ENCODE peak calls at places on chromosomes 3 and 15, in four cellular contexts. One of them, this sample, is unnamed.
A peak's percentile ranks its signal among the peaks of the same experiment; 100 is the strongest.

GRCh38 chr3:112083239-112083638 is 3.0 kb upstream of the C3orf52 start:
- DNase-seq in cardiac fibroblast: no peak
- DNase-seq in psoas muscle: no peak
- DNase-seq in mesendoderm: no peak
- DNase-seq in this sample: no peak

GRCh38 chr3:12180218-12180617 is 21.5 kb upstream of the TIMP4 start:
- DNase-seq in mesendoderm: peak; percentile 56
- DNase-seq in psoas muscle: peak; percentile 35
- DNase-seq in cardiac fibroblast: peak; percentile 87
- DNase-seq in this sample: no peak

GRCh38 chr3:51605938-51606337 is 65.1 kb upstream of the TEX264 start:
- DNase-seq in mesendoderm: no peak
- DNase-seq in cardiac fibroblast: no peak
- DNase-seq in psoas muscle: no peak
- DNase-seq in this sample: no peak

GRCh38 chr3:135564696-135565095 is 400.8 kb upstream of the PPP2R3A start:
- DNase-seq in mesendoderm: no peak
- DNase-seq in psoas muscle: no peak
- DNase-seq in cardiac fibroblast: no peak
- DNase-seq in this sample: no peak

GRCh38 chr3:136296960-136297359 is 46.8 kb downstream of the PCCB start:
- DNase-seq in mesendoderm: no peak
- DNase-seq in psoas muscle: no peak
- DNase-seq in cardiac fibroblast: no peak
- DNase-seq in this sample: peak; percentile 43

GRCh38 chr3:196968233-196969000 is at the start of gene PIGZ:
- DNase-seq in psoas muscle: peak; percentile 44
- DNase-seq in cardiac fibroblast: peak; percentile 27
- DNase-seq in mesendoderm: no peak
- DNase-seq in this sample: peak; percentile 87

GRCh38 chr3:171058873-171059603 is 32.5 kb upstream of the SLC2A2 start:
- DNase-seq in psoas muscle: no peak
- DNase-seq in mesendoderm: no peak
- DNase-seq in cardiac fibroblast: no peak
- DNase-seq in this sample: no peak

GRCh38 chr3:129593595-129594339 is 12.7 kb downstream of the PLXND1 start:
- DNase-seq in cardiac fibroblast: peak; percentile 29
- DNase-seq in psoas muscle: peak; percentile 25
- DNase-seq in mesendoderm: peak; percentile 55
- DNase-seq in this sample: peak; percentile 80

GRCh38 chr15:45386420-45386819 is 8.1 kb upstream of the GATM start:
- DNase-seq in mesendoderm: no peak
- DNase-seq in cardiac fibroblast: no peak
- DNase-seq in psoas muscle: no peak
- DNase-seq in this sample: no peak

GRCh38 chr3:173552526-173552925 is 155.0 kb downstream of the NLGN1 start:
- DNase-seq in mesendoderm: peak; percentile 51
- DNase-seq in cardiac fibroblast: no peak
- DNase-seq in psoas muscle: no peak
- DNase-seq in this sample: no peak

GRCh38 chr15:26974120-26974780 is 3.3 kb downstream of the GABRG3 start:
- DNase-seq in cardiac fibroblast: peak; percentile 15
- DNase-seq in mesendoderm: peak; percentile 69
- DNase-seq in psoas muscle: no peak
- DNase-seq in this sample: peak; percentile 60

GRCh38 chr3:16392733-16393132 is 120.8 kb downstream of the RFTN1 start:
- DNase-seq in cardiac fibroblast: peak; percentile 22
- DNase-seq in psoas muscle: no peak
- DNase-seq in mesendoderm: no peak
- DNase-seq in this sample: no peak

GRCh38 chr3:105067361-105067760 is 299.3 kb upstream of the ALCAM start:
- DNase-seq in psoas muscle: no peak
- DNase-seq in mesendoderm: no peak
- DNase-seq in cardiac fibroblast: no peak
- DNase-seq in this sample: no peak

GRCh38 chr3:150230037-150230436 is 178.1 kb upstream of the TSC22D2 start:
- DNase-seq in psoas muscle: no peak
- DNase-seq in cardiac fibroblast: no peak
- DNase-seq in mesendoderm: no peak
- DNase-seq in this sample: no peak

GRCh38 chr15:70259640-70260066 is 161.9 kb upstream of the TLE3 start:
- DNase-seq in cardiac fibroblast: no peak
- DNase-seq in psoas muscle: no peak
- DNase-seq in mesendoderm: peak; percentile 74
- DNase-seq in this sample: peak; percentile 91

GRCh38 chr3:94772402-94772801 is 709.5 kb downstream of the NSUN3 start:
- DNase-seq in mesendoderm: no peak
- DNase-seq in psoas muscle: no peak
- DNase-seq in cardiac fibroblast: no peak
- DNase-seq in this sample: no peak

GRCh38 chr3:62939707-62940106 is 64.5 kb upstream of the CADPS start:
- DNase-seq in mesendoderm: no peak
- DNase-seq in cardiac fibroblast: no peak
- DNase-seq in psoas muscle: no peak
- DNase-seq in this sample: no peak

GRCh38 chr3:122415762-122416654 is at the start of gene WDR5B:
- DNase-seq in cardiac fibroblast: peak; percentile 99
- DNase-seq in mesendoderm: peak; percentile 99
- DNase-seq in psoas muscle: peak; percentile 97
- DNase-seq in this sample: peak; percentile 93

GRCh38 chr15:101803676-101804075 is 367 bp downstream of the OR4F6 start:
- DNase-seq in cardiac fibroblast: no peak
- DNase-seq in psoas muscle: no peak
- DNase-seq in mesendoderm: no peak
- DNase-seq in this sample: no peak

GRCh38 chr3:150349314-150350097 is 58.6 kb upstream of the TSC22D2 start:
- DNase-seq in cardiac fibroblast: no peak
- DNase-seq in mesendoderm: peak; percentile 31
- DNase-seq in psoas muscle: peak; percentile 21
- DNase-seq in this sample: no peak

GRCh38 chr3:23763040-23763477 is 42.7 kb upstream of the UBE2E1 start:
- DNase-seq in mesendoderm: no peak
- DNase-seq in cardiac fibroblast: peak; percentile 25
- DNase-seq in psoas muscle: no peak
- DNase-seq in this sample: peak; percentile 36
- H3K4me3 ChIP-seq in mesendoderm: no peak overlapping the region
- H3K4me3 ChIP-seq in cardiac fibroblast: peak overlapping the region; percentile 37
- H3K4me3 ChIP-seq in psoas muscle: peak overlapping the region; percentile 48
- H3K4me3 ChIP-seq in this sample: no peak overlapping the region

GRCh38 chr3:10992946-10993728 is 589 bp downstream of the SLC6A1 start:
- DNase-seq in psoas muscle: no peak
- DNase-seq in mesendoderm: no peak
- DNase-seq in cardiac fibroblast: no peak
- DNase-seq in this sample: peak; percentile 65
- H3K4me3 ChIP-seq in psoas muscle: peak overlapping the region; percentile 51
- H3K4me3 ChIP-seq in mesendoderm: peak overlapping the region; percentile 22
- H3K4me3 ChIP-seq in cardiac fibroblast: no peak overlapping the region
- H3K4me3 ChIP-seq in this sample: peak overlapping the region; percentile 43

DNA sequence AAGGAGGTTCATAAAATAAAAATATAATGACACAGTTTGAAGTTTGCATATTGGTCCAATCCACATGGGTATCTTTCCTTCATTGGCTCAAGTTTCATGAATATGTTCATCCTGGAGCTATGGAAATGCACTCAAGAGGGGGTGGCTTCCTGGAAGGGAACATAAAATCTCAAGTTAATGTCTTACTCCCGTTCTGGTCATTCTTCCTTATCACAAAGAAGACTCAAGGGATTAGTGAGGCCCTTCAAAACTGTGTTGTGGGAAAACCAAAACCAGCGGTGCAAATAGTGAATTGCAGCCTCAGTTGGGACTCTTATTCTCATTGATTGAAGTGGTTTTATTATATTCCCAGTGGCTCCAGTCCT is 211.0 kb downstream of the PDCD6IP start:
- DNase-seq in cardiac fibroblast: peak; percentile 24
- DNase-seq in mesendoderm: no peak
- DNase-seq in psoas muscle: no peak
- DNase-seq in this sample: no peak
- H3K4me3 ChIP-seq in cardiac fibroblast: no peak overlapping the region
- H3K4me3 ChIP-seq in mesendoderm: no peak overlapping the region
- H3K4me3 ChIP-seq in psoas muscle: no peak overlapping the region
- H3K4me3 ChIP-seq in this sample: no peak overlapping the region

GRCh38 chr3:59451800-59452741 is 402.2 kb upstream of the CFAP20DC start:
- DNase-seq in psoas muscle: no peak
- DNase-seq in cardiac fibroblast: no peak
- DNase-seq in mesendoderm: no peak
- DNase-seq in this sample: no peak

GRCh38 chr3:59446775-59447465 is 397.1 kb upstream of the CFAP20DC start:
- DNase-seq in psoas muscle: no peak
- DNase-seq in cardiac fibroblast: no peak
- DNase-seq in mesendoderm: no peak
- DNase-seq in this sample: no peak

GRCh38 chr3:59456852-59457485 is 407.1 kb upstream of the CFAP20DC start:
- DNase-seq in psoas muscle: no peak
- DNase-seq in cardiac fibroblast: no peak
- DNase-seq in mesendoderm: no peak
- DNase-seq in this sample: no peak

DNA sequence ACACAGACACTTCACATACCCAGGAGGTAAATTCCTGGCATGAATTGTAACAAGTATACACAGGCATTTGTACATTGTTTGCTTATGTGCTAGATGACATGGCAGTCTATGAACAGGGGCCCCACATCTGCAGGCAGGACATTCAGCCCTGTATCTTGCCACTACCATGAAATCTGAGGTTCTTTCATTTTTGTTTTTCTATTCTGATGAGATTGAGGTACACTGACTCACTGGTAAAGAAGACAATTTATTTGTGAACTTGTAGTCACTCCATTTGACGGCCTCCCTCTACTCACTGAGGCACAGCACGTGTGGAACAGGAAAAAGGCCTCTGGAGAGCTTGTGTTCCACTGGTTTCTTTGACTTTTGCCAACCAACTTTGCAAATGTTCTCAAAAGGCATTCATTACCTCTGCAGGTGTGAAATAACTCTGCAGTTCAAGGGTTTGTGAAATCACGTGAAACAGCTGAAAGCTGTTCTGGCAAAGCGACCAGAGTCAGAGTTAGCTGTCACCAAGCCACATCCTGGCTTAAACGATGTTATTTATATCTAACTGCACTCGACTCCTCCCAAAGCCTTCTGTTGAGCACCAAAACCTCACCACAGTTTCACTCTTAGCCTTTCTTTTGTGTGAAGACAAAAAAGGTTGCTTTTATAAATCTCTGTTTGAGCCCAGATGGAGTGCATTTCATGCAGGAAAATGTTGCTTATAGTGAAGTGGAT is 401.4 kb upstream of the CFAP20DC start:
- DNase-seq in mesendoderm: peak; percentile 41
- DNase-seq in psoas muscle: no peak
- DNase-seq in cardiac fibroblast: no peak
- DNase-seq in this sample: no peak
- H3K4me3 ChIP-seq in mesendoderm: no peak overlapping the region
- H3K4me3 ChIP-seq in psoas muscle: no peak overlapping the region
- H3K4me3 ChIP-seq in cardiac fibroblast: no peak overlapping the region
- H3K4me3 ChIP-seq in this sample: no peak overlapping the region

GRCh38 chr15:75195766-75196241 is 5.9 kb upstream of the C15orf39 start:
- DNase-seq in cardiac fibroblast: no peak
- DNase-seq in mesendoderm: no peak
- DNase-seq in psoas muscle: no peak
- DNase-seq in this sample: peak; percentile 87

GRCh38 chr15:75197062-75197630 is 4.5 kb upstream of the C15orf39 start:
- DNase-seq in cardiac fibroblast: no peak
- DNase-seq in psoas muscle: no peak
- DNase-seq in mesendoderm: no peak
- DNase-seq in this sample: no peak

GRCh38 chr15:75194397-75194796 is 7.3 kb upstream of the C15orf39 start:
- DNase-seq in cardiac fibroblast: no peak
- DNase-seq in mesendoderm: no peak
- DNase-seq in psoas muscle: no peak
- DNase-seq in this sample: no peak

GRCh38 chr15:75193976-75194375 is 7.7 kb upstream of the C15orf39 start:
- DNase-seq in psoas muscle: no peak
- DNase-seq in cardiac fibroblast: no peak
- DNase-seq in mesendoderm: no peak
- DNase-seq in this sample: no peak

DNA sequence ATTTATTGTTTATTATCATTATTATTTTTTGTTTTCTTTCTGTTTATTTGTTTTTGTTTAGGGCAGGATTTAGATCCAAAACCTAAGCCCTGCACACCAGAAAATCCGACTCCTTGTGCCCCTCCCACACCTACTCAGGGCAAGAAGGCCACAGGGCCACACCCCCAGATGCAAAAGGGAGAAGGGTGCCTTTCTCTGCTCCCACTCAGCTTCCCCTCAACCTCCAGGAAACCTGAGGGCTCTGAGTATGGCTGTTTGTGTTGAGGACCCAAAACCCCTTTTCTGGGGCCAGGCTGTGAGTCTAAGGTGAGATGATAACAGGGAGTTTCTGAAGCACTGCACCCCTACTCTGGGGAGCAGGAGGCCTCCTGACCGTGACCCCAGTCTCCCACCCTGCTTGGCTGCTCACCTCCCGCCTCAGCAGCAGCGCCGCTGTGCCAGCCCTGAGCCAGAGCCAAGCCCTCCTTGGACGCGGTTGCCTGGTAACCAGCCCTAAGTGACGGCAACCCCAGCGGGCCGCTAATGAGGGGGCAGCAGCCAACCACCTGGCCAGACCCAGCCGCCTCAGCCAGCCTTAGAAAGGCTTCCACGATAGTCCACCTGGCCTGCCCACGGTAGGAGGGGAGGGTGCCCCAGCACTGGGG is 6.4 kb upstream of the C15orf39 start:
- DNase-seq in cardiac fibroblast: no peak
- DNase-seq in psoas muscle: no peak
- DNase-seq in mesendoderm: peak; percentile 81
- DNase-seq in this sample: peak; percentile 96
- H3K4me3 ChIP-seq in cardiac fibroblast: no peak overlapping the region
- H3K4me3 ChIP-seq in psoas muscle: no peak overlapping the region
- H3K4me3 ChIP-seq in mesendoderm: no peak overlapping the region
- H3K4me3 ChIP-seq in this sample: no peak overlapping the region

DNA sequence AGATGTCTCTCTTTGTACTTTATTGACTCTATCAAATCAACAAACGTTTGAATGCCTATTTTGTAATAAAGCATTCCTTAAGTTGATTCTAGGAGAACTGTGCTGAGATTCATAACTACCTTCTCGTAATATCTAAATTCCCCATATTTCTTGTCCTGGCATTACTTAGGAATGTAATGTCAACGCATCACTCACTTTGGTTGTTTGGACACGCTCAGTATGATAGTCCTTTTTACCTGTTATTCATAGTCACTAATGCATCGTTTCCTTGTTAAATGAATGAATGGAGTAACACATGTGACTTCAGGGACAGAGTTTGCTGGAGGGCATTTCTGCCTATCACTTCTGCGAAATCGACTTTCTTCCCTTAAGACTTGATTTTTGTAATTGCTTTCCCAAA is 44.1 kb upstream of the RASGRP1 start:
- DNase-seq in mesendoderm: no peak
- DNase-seq in cardiac fibroblast: no peak
- DNase-seq in psoas muscle: no peak
- DNase-seq in this sample: no peak
- H3K4me3 ChIP-seq in mesendoderm: no peak overlapping the region
- H3K4me3 ChIP-seq in cardiac fibroblast: no peak overlapping the region
- H3K4me3 ChIP-seq in psoas muscle: no peak overlapping the region
- H3K4me3 ChIP-seq in this sample: no peak overlapping the region

GRCh38 chr15:29670266-29670665 is 152.0 kb downstream of the TJP1 start:
- DNase-seq in mesendoderm: no peak
- DNase-seq in psoas muscle: no peak
- DNase-seq in cardiac fibroblast: peak; percentile 32
- DNase-seq in this sample: no peak
- H3K4me3 ChIP-seq in mesendoderm: no peak overlapping the region
- H3K4me3 ChIP-seq in psoas muscle: no peak overlapping the region
- H3K4me3 ChIP-seq in cardiac fibroblast: no peak overlapping the region
- H3K4me3 ChIP-seq in this sample: no peak overlapping the region

This sample was measured in H7.